ENCODE peak calls at places on chromosomes 4 and X, in five cellular contexts. One of them, this sample, is unnamed.

GRCh38 chr4:4888695-4889094 is 29.2 kb downstream of the MSX1 start:
- DNase-seq in tibial nerve: no peak
- DNase-seq in A549: no peak
- DNase-seq in body of pancreas: no peak
- DNase-seq in breast epithelium: no peak
- DNase-seq in this sample: peak; percentile 3

GRCh38 chr4:52051615-52052474 is 741 bp downstream of the SPATA18 start:
- DNase-seq in tibial nerve: peak; percentile 25
- DNase-seq in A549: peak; percentile 74
- DNase-seq in body of pancreas: peak; percentile 69
- DNase-seq in breast epithelium: peak; percentile 76
- DNase-seq in this sample: no peak

GRCh38 chr4:123120473-123120872 is 198.1 kb upstream of the NUDT6 start:
- DNase-seq in tibial nerve: no peak
- DNase-seq in A549: peak; percentile 10
- DNase-seq in body of pancreas: no peak
- DNase-seq in breast epithelium: no peak
- DNase-seq in this sample: no peak

GRCh38 chr4:112552668-112553067 is 36.7 kb upstream of the NEUROG2 start:
- DNase-seq in tibial nerve: no peak
- DNase-seq in A549: peak; percentile 32
- DNase-seq in body of pancreas: no peak
- DNase-seq in breast epithelium: no peak
- DNase-seq in this sample: no peak

GRCh38 chr4:150173420-150173819 is 95.2 kb downstream of the DCLK2 start:
- DNase-seq in tibial nerve: no peak
- DNase-seq in A549: no peak
- DNase-seq in body of pancreas: no peak
- DNase-seq in breast epithelium: no peak
- DNase-seq in this sample: no peak

GRCh38 chrX:96889726-96890125 is 6.0 kb downstream of the RPA4 start:
- DNase-seq in tibial nerve: no peak
- DNase-seq in A549: peak; percentile 27
- DNase-seq in body of pancreas: no peak
- DNase-seq in breast epithelium: no peak
- DNase-seq in this sample: no peak

GRCh38 chrX:9326369-9326768 is 138.5 kb upstream of the TBL1X start:
- DNase-seq in tibial nerve: no peak
- DNase-seq in A549: no peak
- DNase-seq in body of pancreas: no peak
- DNase-seq in breast epithelium: no peak
- DNase-seq in this sample: no peak

GRCh38 chr4:155701827-155702226 is 35.2 kb downstream of the GUCY1A1 start:
- DNase-seq in tibial nerve: no peak
- DNase-seq in A549: no peak
- DNase-seq in body of pancreas: no peak
- DNase-seq in breast epithelium: no peak
- DNase-seq in this sample: no peak

GRCh38 chr4:150782311-150782710 is 200.4 kb downstream of the MAB21L2 start:
- DNase-seq in tibial nerve: no peak
- DNase-seq in A549: no peak
- DNase-seq in body of pancreas: peak; percentile 21
- DNase-seq in breast epithelium: no peak
- DNase-seq in this sample: no peak

GRCh38 chrX:151724563-151725337 is 8.9 kb downstream of the FATE1 start:
- DNase-seq in tibial nerve: no peak
- DNase-seq in A549: no peak
- DNase-seq in body of pancreas: peak; percentile 65
- DNase-seq in breast epithelium: no peak
- DNase-seq in this sample: no peak

GRCh38 chr4:105978684-105979296 is 83.5 kb downstream of the NPNT start:
- DNase-seq in tibial nerve: peak; percentile 20
- DNase-seq in A549: no peak
- DNase-seq in body of pancreas: peak; percentile 28
- DNase-seq in breast epithelium: no peak
- DNase-seq in this sample: no peak

GRCh38 chrX:39736219-39737211 is 361.2 kb downstream of the BCOR start:
- DNase-seq in tibial nerve: peak; percentile 61
- DNase-seq in A549: peak; percentile 72
- DNase-seq in body of pancreas: peak; percentile 96
- DNase-seq in breast epithelium: peak; percentile 87
- DNase-seq in this sample: no peak

GRCh38 chrX:107940095-107940494 is 42.1 kb downstream of the TEX13B start:
- DNase-seq in tibial nerve: no peak
- DNase-seq in A549: no peak
- DNase-seq in body of pancreas: no peak
- DNase-seq in breast epithelium: no peak
- DNase-seq in this sample: no peak

GRCh38 chr4:153486281-153487151 is 20.4 kb downstream of the TMEM131L start:
- DNase-seq in tibial nerve: no peak
- DNase-seq in A549: peak; percentile 52
- DNase-seq in body of pancreas: peak; percentile 77
- DNase-seq in breast epithelium: peak; percentile 85
- DNase-seq in this sample: no peak

GRCh38 chrX:101051153-101051548 is 760 bp downstream of the TRMT2B start:
- DNase-seq in tibial nerve: no peak
- DNase-seq in A549: no peak
- DNase-seq in body of pancreas: no peak
- DNase-seq in breast epithelium: no peak
- DNase-seq in this sample: no peak

GRCh38 chr4:26839534-26839951 is 21.1 kb upstream of the STIM2 start:
- DNase-seq in tibial nerve: no peak
- DNase-seq in A549: no peak
- DNase-seq in body of pancreas: peak; percentile 74
- DNase-seq in breast epithelium: peak; percentile 25
- DNase-seq in this sample: no peak

GRCh38 chr4:32136081-32136787 is 1416.1 kb downstream of the PCDH7 start:
- DNase-seq in tibial nerve: no peak
- DNase-seq in A549: no peak
- DNase-seq in body of pancreas: no peak
- DNase-seq in breast epithelium: no peak
- DNase-seq in this sample: no peak

GRCh38 chr4:137587796-137588195 is 55.5 kb upstream of the PCDH18 start:
- DNase-seq in tibial nerve: no peak
- DNase-seq in A549: no peak
- DNase-seq in body of pancreas: no peak
- DNase-seq in breast epithelium: no peak
- DNase-seq in this sample: no peak

GRCh38 chrX:123854329-123854728 is 5.5 kb upstream of the XIAP start:
- DNase-seq in tibial nerve: no peak
- DNase-seq in A549: no peak
- DNase-seq in body of pancreas: no peak
- DNase-seq in breast epithelium: no peak
- DNase-seq in this sample: no peak

GRCh38 chr4:79598214-79598613 is 190.2 kb upstream of the GK2 start:
- DNase-seq in tibial nerve: no peak
- DNase-seq in A549: no peak
- DNase-seq in body of pancreas: no peak
- DNase-seq in breast epithelium: no peak
- DNase-seq in this sample: no peak

GRCh38 chrX:68935362-68935761 is 106.5 kb downstream of the EFNB1 start:
- DNase-seq in tibial nerve: no peak
- DNase-seq in A549: no peak
- DNase-seq in body of pancreas: no peak
- DNase-seq in breast epithelium: no peak
- DNase-seq in this sample: no peak

GRCh38 chrX:2696698-2697215 is 5.7 kb downstream of the CD99 start:
- DNase-seq in tibial nerve: no peak
- DNase-seq in A549: peak; percentile 35
- DNase-seq in body of pancreas: no peak
- DNase-seq in breast epithelium: no peak
- DNase-seq in this sample: no peak

GRCh38 chrX:107654778-107655761 is 26.8 kb downstream of the PRPS1 start:
- DNase-seq in tibial nerve: peak; percentile 27
- DNase-seq in A549: peak; percentile 59
- DNase-seq in body of pancreas: peak; percentile 63
- DNase-seq in breast epithelium: peak; percentile 40
- DNase-seq in this sample: peak; percentile 76

GRCh38 chrX:17710836-17711235 is 26.5 kb upstream of the SCML1 start:
- DNase-seq in tibial nerve: no peak
- DNase-seq in A549: no peak
- DNase-seq in body of pancreas: no peak
- DNase-seq in breast epithelium: no peak
- DNase-seq in this sample: no peak

GRCh38 chr4:186807809-186808634 is 84.4 kb upstream of the FAT1 start:
- DNase-seq in tibial nerve: no peak
- DNase-seq in A549: no peak
- DNase-seq in body of pancreas: no peak
- DNase-seq in breast epithelium: no peak
- DNase-seq in this sample: no peak

GRCh38 chrX:43456056-43456455 is 200.0 kb upstream of the MAOA start:
- DNase-seq in tibial nerve: no peak
- DNase-seq in A549: no peak
- DNase-seq in body of pancreas: no peak
- DNase-seq in breast epithelium: no peak
- DNase-seq in this sample: no peak

GRCh38 chr4:21512351-21512750 is 436.2 kb downstream of the KCNIP4 start:
- DNase-seq in tibial nerve: no peak
- DNase-seq in A549: peak; percentile 26
- DNase-seq in body of pancreas: no peak
- DNase-seq in breast epithelium: no peak
- DNase-seq in this sample: peak; percentile 5

GRCh38 chr4:7792616-7793015 is 147.0 kb downstream of the AFAP1 start:
- DNase-seq in tibial nerve: no peak
- DNase-seq in A549: no peak
- DNase-seq in body of pancreas: no peak
- DNase-seq in breast epithelium: no peak
- DNase-seq in this sample: no peak

GRCh38 chr4:94169803-94170372 is 37.8 kb upstream of the SMARCAD1 start:
- DNase-seq in tibial nerve: no peak
- DNase-seq in A549: no peak
- DNase-seq in body of pancreas: no peak
- DNase-seq in breast epithelium: no peak
- DNase-seq in this sample: no peak

GRCh38 chr4:94165256-94165655 is 42.4 kb upstream of the SMARCAD1 start:
- DNase-seq in tibial nerve: no peak
- DNase-seq in A549: no peak
- DNase-seq in body of pancreas: no peak
- DNase-seq in breast epithelium: no peak
- DNase-seq in this sample: no peak

GRCh38 chr4:94171616-94172015 is 36.0 kb upstream of the SMARCAD1 start:
- DNase-seq in tibial nerve: no peak
- DNase-seq in A549: peak; percentile 5
- DNase-seq in body of pancreas: no peak
- DNase-seq in breast epithelium: no peak
- DNase-seq in this sample: no peak

DNA sequence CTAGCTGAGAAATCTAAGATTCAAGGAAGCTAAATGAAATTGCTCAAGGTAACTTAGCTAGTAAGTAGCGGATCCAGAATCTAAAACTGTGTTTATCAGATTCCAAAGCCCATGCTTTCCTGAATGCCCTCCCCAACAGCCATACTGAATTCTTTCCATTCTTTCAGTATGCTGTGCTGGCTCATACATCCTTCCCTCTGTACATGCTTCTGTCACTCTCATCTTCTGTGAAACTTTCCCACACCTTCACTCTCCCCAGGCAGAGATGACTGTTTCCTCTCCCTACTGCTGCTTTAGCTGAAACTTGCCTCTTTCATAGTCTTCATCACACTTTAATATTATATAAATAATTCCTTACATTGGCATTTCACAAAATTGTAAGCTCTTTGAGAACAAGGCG is 39.3 kb upstream of the SMARCAD1 start:
- DNase-seq in tibial nerve: no peak
- DNase-seq in A549: no peak
- DNase-seq in body of pancreas: no peak
- DNase-seq in breast epithelium: no peak
- DNase-seq in this sample: no peak
- TF ChIP-seq POLR2A in tibial nerve: no peak
- TF ChIP-seq POLR2A in A549: no peak
- TF ChIP-seq POLR2A in body of pancreas: no peak
- TF ChIP-seq POLR2A in breast epithelium: no peak
- TF ChIP-seq POLR2A in this sample: no peak

DNA sequence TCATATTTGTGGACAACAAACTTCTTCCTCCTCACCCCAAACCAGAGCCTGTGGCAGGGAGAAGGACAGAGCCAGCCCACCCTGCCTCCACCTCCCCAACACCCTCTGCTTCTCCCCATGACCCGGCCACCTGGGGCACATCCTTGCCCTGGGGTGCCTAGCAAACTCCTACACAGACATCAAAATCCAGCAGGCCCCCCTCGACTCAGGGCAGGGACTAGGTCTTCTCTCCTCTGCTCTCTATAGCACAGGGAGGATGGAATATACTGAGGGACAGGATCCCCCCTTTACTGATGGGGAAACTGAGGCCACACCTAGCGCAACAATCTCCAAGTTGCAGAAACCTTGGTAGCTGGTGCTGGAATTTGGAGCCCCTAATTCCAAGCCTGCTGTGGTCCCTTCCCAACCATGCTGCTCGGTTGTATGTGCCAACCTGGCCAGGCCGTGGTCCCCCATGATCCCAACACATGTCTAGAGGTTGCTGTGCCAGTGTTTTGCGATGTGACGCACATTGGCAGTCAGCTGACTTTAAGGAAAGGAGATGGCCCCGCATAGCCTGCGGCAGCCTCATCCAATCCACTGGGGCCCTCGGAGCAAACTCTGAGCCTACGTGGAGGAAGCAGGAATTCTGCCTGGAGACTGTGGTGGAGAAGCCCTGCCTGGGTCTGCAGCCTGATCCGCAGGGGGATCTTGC is 53.9 kb upstream of the ADRA2C start:
- DNase-seq in tibial nerve: no peak
- DNase-seq in A549: no peak
- DNase-seq in body of pancreas: no peak
- DNase-seq in breast epithelium: no peak
- DNase-seq in this sample: no peak
- TF ChIP-seq POLR2A in tibial nerve: no peak
- TF ChIP-seq POLR2A in A549: no peak
- TF ChIP-seq POLR2A in body of pancreas: no peak
- TF ChIP-seq POLR2A in breast epithelium: no peak
- TF ChIP-seq POLR2A in this sample: no peak

GRCh38 chr4:39977489-39978377 is at the start of gene PDS5A:
- DNase-seq in tibial nerve: peak; percentile 58
- DNase-seq in A549: peak; percentile 87
- DNase-seq in body of pancreas: peak; percentile 88
- DNase-seq in breast epithelium: peak; percentile 80
- DNase-seq in this sample: peak; percentile 92
- TF ChIP-seq POLR2A in tibial nerve: peak; percentile 79
- TF ChIP-seq POLR2A in A549: peak; percentile 58
- TF ChIP-seq POLR2A in body of pancreas: peak; percentile 47
- TF ChIP-seq POLR2A in breast epithelium: no peak
- TF ChIP-seq POLR2A in this sample: peak; percentile 75

DNA sequence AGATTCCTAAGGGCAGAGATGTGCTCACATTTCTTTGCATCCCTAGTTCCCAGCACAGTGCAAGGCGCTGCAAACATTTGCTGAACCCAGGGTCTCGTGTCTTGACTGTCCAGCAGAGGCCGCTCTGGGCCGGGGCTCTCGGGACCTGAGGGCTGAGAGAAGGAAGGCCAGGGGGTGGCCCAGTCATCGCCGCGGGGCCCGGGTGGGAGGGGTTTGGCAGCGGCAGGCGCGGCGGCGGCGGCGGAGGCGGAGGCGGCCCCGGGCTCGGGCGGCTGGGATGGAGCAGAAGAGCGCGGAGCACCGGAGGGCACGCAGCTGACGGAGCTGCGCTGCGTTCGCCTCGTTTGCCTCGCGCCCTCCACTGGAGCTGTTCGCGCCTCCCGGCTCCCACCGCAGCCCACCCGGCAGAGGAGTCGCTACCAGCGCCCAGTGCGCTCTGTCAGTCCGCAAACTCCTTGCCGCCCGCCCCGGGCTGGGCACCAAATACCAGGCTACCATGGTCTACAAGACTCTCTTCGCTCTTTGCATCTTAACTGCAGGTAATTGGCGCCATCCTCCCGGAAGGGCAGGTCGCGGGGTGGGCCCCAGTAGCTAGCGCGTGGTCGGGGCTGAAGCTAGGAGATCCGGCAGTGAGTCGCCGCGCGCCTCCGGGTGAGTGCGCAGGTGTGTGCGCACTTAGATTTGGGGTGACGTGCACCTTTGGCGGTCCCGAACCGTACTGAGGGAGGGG is at the start of gene PARM1:
- DNase-seq in tibial nerve: peak; percentile 59
- DNase-seq in A549: peak; percentile 72
- DNase-seq in body of pancreas: peak; percentile 94
- DNase-seq in breast epithelium: peak; percentile 55
- DNase-seq in this sample: peak; percentile 76
- TF ChIP-seq POLR2A in tibial nerve: no peak
- TF ChIP-seq POLR2A in A549: peak; percentile 19
- TF ChIP-seq POLR2A in body of pancreas: peak; percentile 92
- TF ChIP-seq POLR2A in breast epithelium: no peak
- TF ChIP-seq POLR2A in this sample: no peak

This sample was measured in erythroblast.